ENCODE peak calls at places on chromosomes 2 and 18, in eight cellular contexts. One of them, this sample, is unnamed.

GRCh38 chr2:186036862-186037449 is 298.4 kb downstream of the FSIP2 start:
- DNase-seq in cardiac muscle cell: no peak
- DNase-seq in lower lobe of right lung: no peak
- DNase-seq in GM23248: no peak
- DNase-seq in fibroblast of lung: peak
- DNase-seq in spleen: no peak
- DNase-seq in astrocyte of the spinal cord: no peak
- DNase-seq in choroid plexus epithelial cell: no peak
- DNase-seq in this sample: no peak

GRCh38 chr2:170375192-170375591 is 197.2 kb downstream of the MYO3B start:
- DNase-seq in fibroblast of lung: no peak
- DNase-seq in choroid plexus epithelial cell: no peak
- DNase-seq in cardiac muscle cell: no peak
- DNase-seq in astrocyte of the spinal cord: no peak
- DNase-seq in GM23248: no peak
- DNase-seq in lower lobe of right lung: no peak
- DNase-seq in spleen: no peak
- DNase-seq in this sample: no peak

GRCh38 chr2:190304404-190304803 is 15.2 kb downstream of the HIBCH start:
- DNase-seq in spleen: no peak
- DNase-seq in astrocyte of the spinal cord: no peak
- DNase-seq in cardiac muscle cell: no peak
- DNase-seq in GM23248: no peak
- DNase-seq in lower lobe of right lung: no peak
- DNase-seq in fibroblast of lung: no peak
- DNase-seq in choroid plexus epithelial cell: no peak
- DNase-seq in this sample: no peak

GRCh38 chr2:127086800-127087737 is 19.9 kb downstream of the BIN1 start:
- DNase-seq in choroid plexus epithelial cell: peak
- DNase-seq in spleen: peak
- DNase-seq in fibroblast of lung: peak
- DNase-seq in GM23248: peak
- DNase-seq in astrocyte of the spinal cord: peak
- DNase-seq in cardiac muscle cell: peak
- DNase-seq in lower lobe of right lung: no peak
- DNase-seq in this sample: no peak

GRCh38 chr2:161796192-161796591 is 172.0 kb downstream of the SLC4A10 start:
- DNase-seq in lower lobe of right lung: peak
- DNase-seq in astrocyte of the spinal cord: no peak
- DNase-seq in cardiac muscle cell: peak
- DNase-seq in choroid plexus epithelial cell: peak
- DNase-seq in GM23248: peak
- DNase-seq in fibroblast of lung: peak
- DNase-seq in spleen: no peak
- DNase-seq in this sample: no peak

GRCh38 chr18:31819106-31819924 is 58.6 kb upstream of the SLC25A52 start:
- DNase-seq in GM23248: peak
- DNase-seq in astrocyte of the spinal cord: peak
- DNase-seq in fibroblast of lung: peak
- DNase-seq in lower lobe of right lung: no peak
- DNase-seq in choroid plexus epithelial cell: peak
- DNase-seq in cardiac muscle cell: peak
- DNase-seq in spleen: no peak
- DNase-seq in this sample: peak

GRCh38 chr2:30772021-30772705 is 35.1 kb downstream of the CAPN13 start:
- DNase-seq in choroid plexus epithelial cell: no peak
- DNase-seq in astrocyte of the spinal cord: no peak
- DNase-seq in lower lobe of right lung: no peak
- DNase-seq in GM23248: no peak
- DNase-seq in fibroblast of lung: no peak
- DNase-seq in cardiac muscle cell: no peak
- DNase-seq in spleen: no peak
- DNase-seq in this sample: no peak

GRCh38 chr2:62812921-62813825 is 107.7 kb downstream of the EHBP1 start:
- DNase-seq in cardiac muscle cell: no peak
- DNase-seq in fibroblast of lung: no peak
- DNase-seq in GM23248: no peak
- DNase-seq in choroid plexus epithelial cell: no peak
- DNase-seq in lower lobe of right lung: no peak
- DNase-seq in spleen: no peak
- DNase-seq in astrocyte of the spinal cord: no peak
- DNase-seq in this sample: no peak

GRCh38 chr2:236616031-236616430 is 46.4 kb downstream of the ACKR3 start:
- DNase-seq in fibroblast of lung: no peak
- DNase-seq in cardiac muscle cell: no peak
- DNase-seq in GM23248: no peak
- DNase-seq in choroid plexus epithelial cell: no peak
- DNase-seq in spleen: no peak
- DNase-seq in astrocyte of the spinal cord: no peak
- DNase-seq in lower lobe of right lung: no peak
- DNase-seq in this sample: no peak

GRCh38 chr2:226790436-226790835 is 9.2 kb downstream of the IRS1 start:
- DNase-seq in spleen: no peak
- DNase-seq in GM23248: peak
- DNase-seq in choroid plexus epithelial cell: no peak
- DNase-seq in astrocyte of the spinal cord: no peak
- DNase-seq in lower lobe of right lung: no peak
- DNase-seq in cardiac muscle cell: no peak
- DNase-seq in fibroblast of lung: no peak
- DNase-seq in this sample: no peak
- H3K4me3 ChIP-seq in spleen: no peak
- H3K4me3 ChIP-seq in GM23248: peak
- H3K4me3 ChIP-seq in choroid plexus epithelial cell: no peak
- H3K4me3 ChIP-seq in astrocyte of the spinal cord: no peak
- H3K4me3 ChIP-seq in lower lobe of right lung: peak
- H3K4me3 ChIP-seq in cardiac muscle cell: no peak
- H3K4me3 ChIP-seq in fibroblast of lung: no peak
- H3K4me3 ChIP-seq in this sample: peak

DNA sequence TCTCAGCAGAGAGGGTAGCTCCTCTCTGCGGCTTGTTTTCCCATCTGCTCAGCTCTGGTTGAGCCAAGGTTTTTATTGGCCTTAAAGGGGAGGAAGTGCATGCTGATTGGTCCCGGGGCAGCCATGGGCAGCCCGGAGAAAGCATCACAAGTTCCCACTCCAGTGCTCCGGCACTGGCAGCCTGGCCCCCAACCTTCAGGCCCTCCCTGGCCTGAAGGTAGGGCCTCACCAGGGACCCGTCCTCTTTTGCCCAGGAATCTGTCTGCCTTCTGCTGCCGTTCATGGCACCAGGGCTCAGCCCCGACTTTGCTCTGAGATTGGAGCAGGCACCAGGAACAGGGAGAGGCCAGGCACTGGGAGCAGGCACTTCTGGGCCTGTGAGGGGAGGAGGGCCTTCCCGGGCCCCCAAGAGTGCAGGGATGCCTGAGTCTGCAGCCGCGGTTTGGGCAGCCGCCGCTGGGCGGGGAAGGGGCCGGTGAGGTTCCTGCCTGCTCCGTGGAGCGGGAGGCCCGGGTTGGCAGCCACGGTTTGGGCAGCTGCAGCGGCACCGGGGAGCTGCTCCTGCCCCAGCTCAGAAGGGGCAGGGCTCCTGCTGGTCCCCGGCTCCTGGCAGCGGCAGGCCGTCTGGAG is 17.5 kb upstream of the ILKAP start:
- DNase-seq in lower lobe of right lung: no peak
- DNase-seq in cardiac muscle cell: no peak
- DNase-seq in choroid plexus epithelial cell: peak
- DNase-seq in astrocyte of the spinal cord: no peak
- DNase-seq in GM23248: no peak
- DNase-seq in fibroblast of lung: peak
- DNase-seq in spleen: no peak
- DNase-seq in this sample: no peak
- H3K4me3 ChIP-seq in lower lobe of right lung: no peak
- H3K4me3 ChIP-seq in cardiac muscle cell: no peak
- H3K4me3 ChIP-seq in choroid plexus epithelial cell: no peak
- H3K4me3 ChIP-seq in astrocyte of the spinal cord: no peak
- H3K4me3 ChIP-seq in GM23248: no peak
- H3K4me3 ChIP-seq in fibroblast of lung: no peak
- H3K4me3 ChIP-seq in spleen: no peak
- H3K4me3 ChIP-seq in this sample: no peak

GRCh38 chr18:24982831-24983230 is 369.1 kb downstream of the ZNF521 start:
- DNase-seq in GM23248: peak
- DNase-seq in lower lobe of right lung: no peak
- DNase-seq in astrocyte of the spinal cord: no peak
- DNase-seq in spleen: no peak
- DNase-seq in cardiac muscle cell: no peak
- DNase-seq in choroid plexus epithelial cell: no peak
- DNase-seq in fibroblast of lung: peak
- DNase-seq in this sample: no peak

GRCh38 chr18:24985616-24986015 is 366.4 kb downstream of the ZNF521 start:
- DNase-seq in fibroblast of lung: peak
- DNase-seq in astrocyte of the spinal cord: peak
- DNase-seq in spleen: no peak
- DNase-seq in lower lobe of right lung: no peak
- DNase-seq in choroid plexus epithelial cell: no peak
- DNase-seq in cardiac muscle cell: no peak
- DNase-seq in GM23248: no peak
- DNase-seq in this sample: no peak

GRCh38 chr18:24986611-24987270 is 365.2 kb downstream of the ZNF521 start:
- DNase-seq in astrocyte of the spinal cord: peak
- DNase-seq in fibroblast of lung: peak
- DNase-seq in cardiac muscle cell: peak
- DNase-seq in GM23248: peak
- DNase-seq in lower lobe of right lung: no peak
- DNase-seq in choroid plexus epithelial cell: no peak
- DNase-seq in spleen: no peak
- DNase-seq in this sample: no peak

GRCh38 chr18:24987271-24987932 is 364.6 kb downstream of the ZNF521 start:
- DNase-seq in choroid plexus epithelial cell: no peak
- DNase-seq in cardiac muscle cell: no peak
- DNase-seq in lower lobe of right lung: no peak
- DNase-seq in spleen: no peak
- DNase-seq in fibroblast of lung: peak
- DNase-seq in GM23248: peak
- DNase-seq in astrocyte of the spinal cord: peak
- DNase-seq in this sample: no peak

GRCh38 chr18:24983566-24983965 is 368.4 kb downstream of the ZNF521 start:
- DNase-seq in choroid plexus epithelial cell: no peak
- DNase-seq in fibroblast of lung: no peak
- DNase-seq in lower lobe of right lung: no peak
- DNase-seq in cardiac muscle cell: no peak
- DNase-seq in astrocyte of the spinal cord: no peak
- DNase-seq in GM23248: no peak
- DNase-seq in spleen: no peak
- DNase-seq in this sample: no peak
- H3K4me3 ChIP-seq in choroid plexus epithelial cell: no peak
- H3K4me3 ChIP-seq in fibroblast of lung: no peak
- H3K4me3 ChIP-seq in lower lobe of right lung: no peak
- H3K4me3 ChIP-seq in cardiac muscle cell: no peak
- H3K4me3 ChIP-seq in astrocyte of the spinal cord: no peak
- H3K4me3 ChIP-seq in GM23248: no peak
- H3K4me3 ChIP-seq in spleen: no peak
- H3K4me3 ChIP-seq in this sample: no peak

GRCh38 chr18:69400976-69401474 is 337 bp downstream of the DOK6 start:
- DNase-seq in GM23248: peak
- DNase-seq in cardiac muscle cell: peak
- DNase-seq in spleen: no peak
- DNase-seq in fibroblast of lung: peak
- DNase-seq in choroid plexus epithelial cell: peak
- DNase-seq in lower lobe of right lung: peak
- DNase-seq in astrocyte of the spinal cord: peak
- DNase-seq in this sample: no peak
- H3K4me3 ChIP-seq in GM23248: peak
- H3K4me3 ChIP-seq in cardiac muscle cell: peak
- H3K4me3 ChIP-seq in spleen: peak
- H3K4me3 ChIP-seq in fibroblast of lung: peak
- H3K4me3 ChIP-seq in choroid plexus epithelial cell: peak
- H3K4me3 ChIP-seq in lower lobe of right lung: peak
- H3K4me3 ChIP-seq in astrocyte of the spinal cord: peak
- H3K4me3 ChIP-seq in this sample: no peak

DNA sequence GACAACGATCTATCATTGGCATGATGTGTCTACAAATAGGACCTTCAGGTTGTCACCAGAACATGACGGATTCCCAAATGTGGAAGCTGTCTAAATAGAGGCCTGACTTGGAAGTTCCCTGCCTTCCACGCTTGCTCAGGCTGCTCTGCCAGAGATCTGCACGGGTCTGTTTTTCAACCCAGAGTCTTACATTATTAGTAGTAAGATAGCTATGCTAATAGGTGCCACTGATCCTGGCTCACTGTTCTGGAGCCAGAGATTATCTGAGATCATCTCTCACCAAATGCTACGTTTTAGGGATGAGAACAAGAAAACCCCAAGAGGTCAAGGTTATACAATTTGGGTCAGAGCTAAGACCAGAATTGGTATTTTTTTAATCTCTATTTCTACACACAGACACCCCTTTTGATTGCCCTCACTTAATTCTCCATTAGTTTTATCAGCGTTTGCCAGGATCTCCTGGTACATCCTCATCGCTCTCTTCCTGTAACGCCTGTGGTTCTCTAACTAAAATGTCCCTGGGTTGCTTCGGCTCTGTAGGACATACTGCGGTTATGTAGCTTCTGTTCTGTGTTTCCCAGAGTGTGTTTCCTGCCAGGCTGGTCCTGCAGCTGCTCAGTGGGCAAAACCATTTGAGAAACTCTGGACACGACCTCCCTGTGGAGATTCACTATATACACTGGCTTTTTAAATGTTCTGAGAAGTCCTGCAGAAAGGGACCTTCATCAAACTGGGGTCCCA is 5.7 kb downstream of the CDC42EP3 start:
- DNase-seq in astrocyte of the spinal cord: no peak
- DNase-seq in fibroblast of lung: no peak
- DNase-seq in choroid plexus epithelial cell: no peak
- DNase-seq in spleen: no peak
- DNase-seq in cardiac muscle cell: no peak
- DNase-seq in lower lobe of right lung: no peak
- DNase-seq in GM23248: no peak
- DNase-seq in this sample: no peak
- H3K4me3 ChIP-seq in astrocyte of the spinal cord: no peak
- H3K4me3 ChIP-seq in fibroblast of lung: no peak
- H3K4me3 ChIP-seq in choroid plexus epithelial cell: no peak
- H3K4me3 ChIP-seq in spleen: no peak
- H3K4me3 ChIP-seq in cardiac muscle cell: no peak
- H3K4me3 ChIP-seq in lower lobe of right lung: peak
- H3K4me3 ChIP-seq in GM23248: peak
- H3K4me3 ChIP-seq in this sample: no peak

DNA sequence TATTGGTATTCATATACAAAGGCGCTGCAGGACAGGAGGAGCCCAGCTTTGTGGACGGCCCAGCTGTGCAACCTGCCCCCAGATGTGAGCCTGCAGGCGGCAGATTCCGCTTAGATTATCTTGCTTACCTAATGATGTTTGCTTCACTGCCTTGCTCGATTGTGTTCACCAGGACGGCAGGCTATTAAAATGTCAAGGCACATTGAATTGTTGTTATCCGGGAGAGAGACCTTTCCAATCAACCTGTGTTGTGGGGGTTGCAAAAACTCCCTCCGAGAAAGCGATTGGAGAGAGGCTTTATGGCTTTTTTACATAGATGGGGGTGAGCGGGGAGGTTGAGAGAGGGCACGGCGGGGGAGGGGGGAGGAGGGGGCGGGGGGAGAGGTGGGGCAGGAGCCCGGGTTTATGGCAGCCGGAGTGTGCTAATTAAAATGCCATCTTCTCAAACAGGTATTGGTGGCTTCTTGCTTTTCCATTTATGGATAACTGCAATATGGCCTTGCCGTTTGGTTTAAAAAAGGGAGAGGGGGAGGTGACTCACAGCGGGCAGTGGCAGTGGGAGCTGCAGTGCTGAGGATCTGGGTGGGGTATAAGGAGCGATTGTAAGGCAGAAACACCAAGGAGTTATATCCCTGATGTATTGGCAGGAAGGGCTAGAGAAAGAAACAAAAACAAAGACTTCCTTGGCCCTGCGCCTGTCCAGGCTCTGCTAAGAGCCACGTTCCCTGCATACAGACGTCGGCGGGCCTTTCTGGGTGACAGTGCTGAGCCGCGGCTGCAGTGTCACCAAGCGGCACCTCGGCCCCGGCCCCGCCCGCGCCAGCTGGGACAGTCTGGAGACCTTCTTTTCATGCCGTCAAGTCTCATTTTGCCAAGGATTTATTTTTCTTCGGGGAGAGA is 97.2 kb downstream of the INSIG2 start:
- DNase-seq in lower lobe of right lung: peak
- DNase-seq in fibroblast of lung: peak
- DNase-seq in choroid plexus epithelial cell: peak
- DNase-seq in GM23248: peak
- DNase-seq in spleen: peak
- DNase-seq in astrocyte of the spinal cord: peak
- DNase-seq in cardiac muscle cell: peak
- DNase-seq in this sample: peak
- H3K4me3 ChIP-seq in lower lobe of right lung: peak
- H3K4me3 ChIP-seq in fibroblast of lung: peak
- H3K4me3 ChIP-seq in choroid plexus epithelial cell: peak
- H3K4me3 ChIP-seq in GM23248: peak
- H3K4me3 ChIP-seq in spleen: peak
- H3K4me3 ChIP-seq in astrocyte of the spinal cord: peak
- H3K4me3 ChIP-seq in cardiac muscle cell: peak
- H3K4me3 ChIP-seq in this sample: peak

This sample was measured in CD4-positive, CD25-positive, alpha-beta regulatory T cell.